ENCODE peak calls at places on chromosomes 11 and 22, in ten cellular contexts. One of them, this sample, is unnamed.

GRCh38 chr11:64340671-64341335 is 799 bp downstream of the CCDC88B start:
- DNase-seq in GM12865: peak; percentile 82
- DNase-seq in adipocyte: no peak
- DNase-seq in hepatocyte: peak; percentile 34
- DNase-seq in neuronal stem cell: peak; percentile 62
- DNase-seq in astrocyte: no peak
- DNase-seq in epithelial cell of esophagus: no peak
- DNase-seq in A549: no peak
- DNase-seq in endodermal cell: peak; percentile 96
- DNase-seq in astrocyte of the spinal cord: no peak
- DNase-seq in this sample: no peak

GRCh38 chr11:8732276-8732675 is 49.7 kb downstream of the RPL27A start:
- DNase-seq in GM12865: peak; percentile 74
- DNase-seq in adipocyte: peak; percentile 48
- DNase-seq in hepatocyte: no peak
- DNase-seq in neuronal stem cell: no peak
- DNase-seq in astrocyte: no peak
- DNase-seq in epithelial cell of esophagus: no peak
- DNase-seq in A549: no peak
- DNase-seq in endodermal cell: no peak
- DNase-seq in astrocyte of the spinal cord: no peak
- DNase-seq in this sample: no peak

GRCh38 chr22:42972592-42973535 is 42.1 kb downstream of the PACSIN2 start:
- DNase-seq in GM12865: no peak
- DNase-seq in adipocyte: no peak
- DNase-seq in hepatocyte: no peak
- DNase-seq in neuronal stem cell: no peak
- DNase-seq in astrocyte: no peak
- DNase-seq in epithelial cell of esophagus: no peak
- DNase-seq in A549: no peak
- DNase-seq in endodermal cell: no peak
- DNase-seq in astrocyte of the spinal cord: no peak
- DNase-seq in this sample: no peak

GRCh38 chr11:11078344-11078743 is 220.5 kb upstream of the ZBED5 start:
- DNase-seq in GM12865: no peak
- DNase-seq in adipocyte: peak; percentile 17
- DNase-seq in hepatocyte: no peak
- DNase-seq in neuronal stem cell: no peak
- DNase-seq in astrocyte: no peak
- DNase-seq in epithelial cell of esophagus: peak; percentile 20
- DNase-seq in A549: no peak
- DNase-seq in endodermal cell: no peak
- DNase-seq in astrocyte of the spinal cord: peak; percentile 2
- DNase-seq in this sample: no peak

GRCh38 chr11:107741044-107741823 is 29.4 kb upstream of the SLN start:
- DNase-seq in GM12865: peak; percentile 76
- DNase-seq in adipocyte: peak; percentile 32
- DNase-seq in hepatocyte: peak; percentile 25
- DNase-seq in neuronal stem cell: no peak
- DNase-seq in astrocyte: no peak
- DNase-seq in epithelial cell of esophagus: peak; percentile 57
- DNase-seq in A549: no peak
- DNase-seq in endodermal cell: peak; percentile 72
- DNase-seq in astrocyte of the spinal cord: peak; percentile 32
- DNase-seq in this sample: peak; percentile 22

GRCh38 chr22:22709719-22710445 is 65.5 kb downstream of the GGTLC2 start:
- DNase-seq in GM12865: no peak
- DNase-seq in adipocyte: no peak
- DNase-seq in hepatocyte: no peak
- DNase-seq in neuronal stem cell: no peak
- DNase-seq in astrocyte: no peak
- DNase-seq in epithelial cell of esophagus: no peak
- DNase-seq in A549: no peak
- DNase-seq in endodermal cell: peak; percentile 91
- DNase-seq in astrocyte of the spinal cord: no peak
- DNase-seq in this sample: no peak

GRCh38 chr22:27597703-27598444 is 203.7 kb downstream of the MN1 start:
- DNase-seq in GM12865: no peak
- DNase-seq in adipocyte: no peak
- DNase-seq in hepatocyte: no peak
- DNase-seq in neuronal stem cell: no peak
- DNase-seq in astrocyte: no peak
- DNase-seq in epithelial cell of esophagus: peak; percentile 41
- DNase-seq in A549: no peak
- DNase-seq in endodermal cell: no peak
- DNase-seq in astrocyte of the spinal cord: no peak
- DNase-seq in this sample: peak; percentile 22

GRCh38 chr11:20022363-20023081 is 137.8 kb downstream of the DBX1 start:
- DNase-seq in GM12865: peak; percentile 5
- DNase-seq in adipocyte: peak; percentile 57
- DNase-seq in hepatocyte: no peak
- DNase-seq in neuronal stem cell: peak; percentile 81
- DNase-seq in astrocyte: peak; percentile 75
- DNase-seq in epithelial cell of esophagus: peak; percentile 83
- DNase-seq in A549: peak; percentile 33
- DNase-seq in endodermal cell: peak; percentile 91
- DNase-seq in astrocyte of the spinal cord: peak; percentile 76
- DNase-seq in this sample: no peak

GRCh38 chr11:6631356-6631890 is 12.2 kb upstream of the TPP1 start:
- DNase-seq in GM12865: no peak
- DNase-seq in adipocyte: no peak
- DNase-seq in hepatocyte: no peak
- DNase-seq in neuronal stem cell: no peak
- DNase-seq in astrocyte: no peak
- DNase-seq in epithelial cell of esophagus: no peak
- DNase-seq in A549: no peak
- DNase-seq in endodermal cell: no peak
- DNase-seq in astrocyte of the spinal cord: no peak
- DNase-seq in this sample: no peak

GRCh38 chr22:45882881-45883810 is 93.8 kb downstream of the WNT7B start:
- DNase-seq in GM12865: no peak
- DNase-seq in adipocyte: no peak
- DNase-seq in hepatocyte: no peak
- DNase-seq in neuronal stem cell: no peak
- DNase-seq in astrocyte: no peak
- DNase-seq in epithelial cell of esophagus: no peak
- DNase-seq in A549: no peak
- DNase-seq in endodermal cell: peak; percentile 47
- DNase-seq in astrocyte of the spinal cord: no peak
- DNase-seq in this sample: no peak

GRCh38 chr11:70281114-70281729 is 10.7 kb downstream of the PPFIA1 start:
- DNase-seq in GM12865: no peak
- DNase-seq in adipocyte: peak; percentile 67
- DNase-seq in hepatocyte: no peak
- DNase-seq in neuronal stem cell: no peak
- DNase-seq in astrocyte: peak; percentile 63
- DNase-seq in epithelial cell of esophagus: no peak
- DNase-seq in A549: no peak
- DNase-seq in endodermal cell: no peak
- DNase-seq in astrocyte of the spinal cord: peak; percentile 62
- DNase-seq in this sample: no peak

GRCh38 chr22:50293441-50294318 is 13.8 kb downstream of the PLXNB2 start:
- DNase-seq in GM12865: peak; percentile 34
- DNase-seq in adipocyte: peak; percentile 89
- DNase-seq in hepatocyte: peak; percentile 86
- DNase-seq in neuronal stem cell: peak; percentile 84
- DNase-seq in astrocyte: peak; percentile 64
- DNase-seq in epithelial cell of esophagus: peak; percentile 69
- DNase-seq in A549: no peak
- DNase-seq in endodermal cell: peak; percentile 95
- DNase-seq in astrocyte of the spinal cord: peak; percentile 65
- DNase-seq in this sample: no peak
- H3K4me3 ChIP-seq in GM12865: peak overlapping the region; percentile 16
- H3K4me3 ChIP-seq in adipocyte: peak overlapping the region; percentile 47
- H3K4me3 ChIP-seq in hepatocyte: no peak overlapping the region
- H3K4me3 ChIP-seq in neuronal stem cell: peak overlapping the region; percentile 47
- H3K4me3 ChIP-seq in astrocyte: no peak overlapping the region
- H3K4me3 ChIP-seq in epithelial cell of esophagus: peak overlapping the region; percentile 8
- H3K4me3 ChIP-seq in A549: peak overlapping the region; percentile 35
- H3K4me3 ChIP-seq in endodermal cell: peak overlapping the region; percentile 66
- H3K4me3 ChIP-seq in astrocyte of the spinal cord: no peak overlapping the region
- H3K4me3 ChIP-seq in this sample: peak overlapping the region; percentile 56

DNA sequence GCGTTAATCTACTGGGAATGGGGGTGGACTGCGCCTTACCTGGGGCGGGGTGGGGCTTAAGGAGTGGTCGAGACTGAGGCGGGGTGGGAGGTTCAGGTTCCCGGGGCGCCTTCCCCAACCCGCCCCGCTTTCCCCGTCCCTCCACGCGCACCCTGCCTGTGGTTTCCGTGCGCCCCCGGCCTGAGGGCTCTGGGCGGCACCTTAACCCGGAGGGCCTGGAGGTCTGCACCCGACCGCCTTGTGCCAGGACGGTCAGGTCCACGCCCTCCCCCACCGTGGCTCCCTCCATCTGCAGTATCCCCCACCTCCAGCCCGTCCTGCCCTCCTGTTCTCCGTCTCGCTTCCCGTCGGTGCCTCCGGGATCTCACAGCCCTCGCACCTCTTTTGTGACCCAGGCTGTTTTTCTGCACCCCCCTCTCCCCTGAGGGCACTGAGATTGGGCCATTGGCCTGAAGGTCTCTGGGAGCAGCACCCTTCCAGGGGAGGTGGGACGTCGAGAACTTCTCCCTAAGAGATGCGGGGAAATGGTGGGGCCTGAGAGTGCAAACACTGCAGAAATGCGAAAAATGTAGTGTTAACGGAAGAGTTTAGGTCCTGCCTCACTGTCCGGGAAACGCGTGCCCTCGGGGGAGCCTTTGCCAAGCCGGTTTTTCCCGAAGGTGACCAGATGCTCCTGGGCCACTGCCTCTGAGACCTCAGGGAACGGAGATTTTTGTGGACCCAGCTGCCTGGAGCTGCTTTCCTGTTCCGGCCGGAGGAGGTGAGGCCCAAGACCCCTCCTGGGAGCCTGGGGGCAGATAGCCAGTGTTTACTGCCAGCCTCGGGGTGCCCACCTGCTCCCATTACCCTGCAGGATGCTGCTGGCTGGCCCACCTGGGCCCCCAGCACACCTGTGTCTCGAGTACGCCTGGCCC is 1.2 kb upstream of the ASCL2 start:
- DNase-seq in GM12865: no peak
- DNase-seq in adipocyte: no peak
- DNase-seq in hepatocyte: no peak
- DNase-seq in neuronal stem cell: no peak
- DNase-seq in astrocyte: no peak
- DNase-seq in epithelial cell of esophagus: no peak
- DNase-seq in A549: no peak
- DNase-seq in endodermal cell: peak; percentile 57
- DNase-seq in astrocyte of the spinal cord: no peak
- DNase-seq in this sample: no peak
- H3K4me3 ChIP-seq in GM12865: no peak overlapping the region
- H3K4me3 ChIP-seq in adipocyte: no peak overlapping the region
- H3K4me3 ChIP-seq in hepatocyte: no peak overlapping the region
- H3K4me3 ChIP-seq in neuronal stem cell: no peak overlapping the region
- H3K4me3 ChIP-seq in astrocyte: no peak overlapping the region
- H3K4me3 ChIP-seq in epithelial cell of esophagus: no peak overlapping the region
- H3K4me3 ChIP-seq in A549: no peak overlapping the region
- H3K4me3 ChIP-seq in endodermal cell: no peak overlapping the region
- H3K4me3 ChIP-seq in astrocyte of the spinal cord: no peak overlapping the region
- H3K4me3 ChIP-seq in this sample: no peak overlapping the region

DNA sequence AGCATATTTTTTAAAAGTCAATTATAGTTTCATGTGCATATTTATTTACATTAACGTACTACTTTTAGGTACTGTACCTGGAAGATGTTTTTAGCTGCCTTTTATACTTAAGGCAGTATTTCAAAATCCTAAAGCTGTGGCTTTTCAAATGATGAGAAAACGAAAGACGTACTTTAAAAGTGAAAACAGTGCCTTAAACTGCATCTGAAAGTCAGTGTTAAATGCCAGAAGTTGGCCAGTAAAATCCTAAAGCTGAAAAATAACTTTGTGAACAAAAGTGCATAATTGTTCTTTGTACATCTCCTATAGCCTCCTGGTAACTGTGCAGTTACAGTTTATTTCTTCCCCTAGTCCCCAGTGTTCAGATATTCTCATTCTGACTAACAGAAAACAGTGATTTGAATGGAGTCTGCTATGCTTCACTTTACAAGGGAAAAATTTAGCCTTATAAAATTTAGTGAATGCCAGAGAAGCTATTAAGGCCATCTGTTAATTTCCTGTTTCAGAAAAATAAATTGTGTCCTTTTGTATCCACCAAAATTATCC is 6.8 kb downstream of the EED start:
- DNase-seq in GM12865: peak; percentile 46
- DNase-seq in adipocyte: no peak
- DNase-seq in hepatocyte: no peak
- DNase-seq in neuronal stem cell: no peak
- DNase-seq in astrocyte: no peak
- DNase-seq in epithelial cell of esophagus: no peak
- DNase-seq in A549: no peak
- DNase-seq in endodermal cell: no peak
- DNase-seq in astrocyte of the spinal cord: no peak
- DNase-seq in this sample: no peak
- H3K4me3 ChIP-seq in GM12865: peak overlapping the region; percentile 61
- H3K4me3 ChIP-seq in adipocyte: peak overlapping the region; percentile 65
- H3K4me3 ChIP-seq in hepatocyte: no peak overlapping the region
- H3K4me3 ChIP-seq in neuronal stem cell: no peak overlapping the region
- H3K4me3 ChIP-seq in astrocyte: no peak overlapping the region
- H3K4me3 ChIP-seq in epithelial cell of esophagus: no peak overlapping the region
- H3K4me3 ChIP-seq in A549: no peak overlapping the region
- H3K4me3 ChIP-seq in endodermal cell: no peak overlapping the region
- H3K4me3 ChIP-seq in astrocyte of the spinal cord: no peak overlapping the region
- H3K4me3 ChIP-seq in this sample: no peak overlapping the region

GRCh38 chr22:38866399-38867123 is 5.5 kb downstream of the CBX6 start:
- DNase-seq in GM12865: no peak
- DNase-seq in adipocyte: no peak
- DNase-seq in hepatocyte: peak; percentile 51
- DNase-seq in neuronal stem cell: no peak
- DNase-seq in astrocyte: no peak
- DNase-seq in epithelial cell of esophagus: no peak
- DNase-seq in A549: no peak
- DNase-seq in endodermal cell: peak; percentile 96
- DNase-seq in astrocyte of the spinal cord: no peak
- DNase-seq in this sample: no peak

GRCh38 chr22:38867124-38867455 is 4.9 kb downstream of the CBX6 start:
- DNase-seq in GM12865: no peak
- DNase-seq in adipocyte: no peak
- DNase-seq in hepatocyte: no peak
- DNase-seq in neuronal stem cell: no peak
- DNase-seq in astrocyte: no peak
- DNase-seq in epithelial cell of esophagus: no peak
- DNase-seq in A549: no peak
- DNase-seq in endodermal cell: no peak
- DNase-seq in astrocyte of the spinal cord: no peak
- DNase-seq in this sample: no peak

GRCh38 chr22:38865201-38866023 is 6.6 kb downstream of the CBX6 start:
- DNase-seq in GM12865: no peak
- DNase-seq in adipocyte: no peak
- DNase-seq in hepatocyte: peak; percentile 5
- DNase-seq in neuronal stem cell: no peak
- DNase-seq in astrocyte: no peak
- DNase-seq in epithelial cell of esophagus: no peak
- DNase-seq in A549: no peak
- DNase-seq in endodermal cell: peak; percentile 47
- DNase-seq in astrocyte of the spinal cord: no peak
- DNase-seq in this sample: no peak

GRCh38 chr22:38864361-38865191 is 7.4 kb downstream of the CBX6 start:
- DNase-seq in GM12865: no peak
- DNase-seq in adipocyte: no peak
- DNase-seq in hepatocyte: peak; percentile 3
- DNase-seq in neuronal stem cell: no peak
- DNase-seq in astrocyte: no peak
- DNase-seq in epithelial cell of esophagus: no peak
- DNase-seq in A549: no peak
- DNase-seq in endodermal cell: peak; percentile 47
- DNase-seq in astrocyte of the spinal cord: no peak
- DNase-seq in this sample: no peak

GRCh38 chr22:38866024-38866398 is 6.0 kb downstream of the CBX6 start:
- DNase-seq in GM12865: no peak
- DNase-seq in adipocyte: no peak
- DNase-seq in hepatocyte: no peak
- DNase-seq in neuronal stem cell: no peak
- DNase-seq in astrocyte: no peak
- DNase-seq in epithelial cell of esophagus: no peak
- DNase-seq in A549: no peak
- DNase-seq in endodermal cell: no peak
- DNase-seq in astrocyte of the spinal cord: no peak
- DNase-seq in this sample: no peak
- H3K4me3 ChIP-seq in GM12865: no peak overlapping the region
- H3K4me3 ChIP-seq in adipocyte: no peak overlapping the region
- H3K4me3 ChIP-seq in hepatocyte: no peak overlapping the region
- H3K4me3 ChIP-seq in neuronal stem cell: no peak overlapping the region
- H3K4me3 ChIP-seq in astrocyte: no peak overlapping the region
- H3K4me3 ChIP-seq in epithelial cell of esophagus: no peak overlapping the region
- H3K4me3 ChIP-seq in A549: no peak overlapping the region
- H3K4me3 ChIP-seq in endodermal cell: no peak overlapping the region
- H3K4me3 ChIP-seq in astrocyte of the spinal cord: no peak overlapping the region
- H3K4me3 ChIP-seq in this sample: no peak overlapping the region